ENCODE peak calls at places on chromosomes 4 and X, in four cellular contexts. U is GM12864, T is hypothalamus, M is GOT3. K is an unnamed sample.

GRCh38 chrX:142998447-142999208 is 27.1 kb upstream of the SPANXN4 start:
- DNase-seq in U (no peak), T (no peak), M (no peak), K (no peak)

GRCh38 chr4:128810871-128811570 is 1.5 kb downstream of the JADE1 start:
- DNase-seq in U (no peak), T (peak), M (peak), K (peak)

GRCh38 chrX:152895724-152896420 is 2.0 kb upstream of the ZNF185 start:
- DNase-seq in U (no peak), T (no peak), M (no peak), K (no peak)

GRCh38 chr4:29459926-29460325 is 1260.2 kb upstream of the PCDH7 start:
- DNase-seq in U (no peak), T (no peak), M (no peak), K (no peak)

GRCh38 chr4:93178279-93178678 is 650.3 kb upstream of the ATOH1 start:
- DNase-seq in U (no peak), T (no peak), M (no peak), K (no peak)

GRCh38 chr4:66404149-66404548 is 733.9 kb upstream of the EPHA5 start:
- DNase-seq in U (no peak), T (no peak), M (no peak), K (no peak)

GRCh38 chrX:2371026-2371778 is 129.6 kb downstream of the DHRSX start:
- DNase-seq in U (no peak), T (no peak), M (no peak), K (no peak)

GRCh38 chr4:98786866-98787265 is 128.5 kb upstream of the TSPAN5 start:
- DNase-seq in U (no peak), T (no peak), M (no peak), K (no peak)

GRCh38 chr4:99642725-99643489 is 14.7 kb downstream of the C4orf54 start:
- DNase-seq in U (no peak), T (no peak), M (peak), K (no peak)

GRCh38 chr4:41748788-41749445 is 392 bp upstream of the PHOX2B start:
- DNase-seq in U (no peak), T (no peak), M (no peak), K (no peak)

GRCh38 chrX:40843643-40844042 is 108.3 kb upstream of the MED14 start:
- DNase-seq in U (no peak), T (no peak), M (no peak), K (no peak)

GRCh38 chr4:3226467-3226866 is 22.5 kb upstream of the MSANTD1 start:
- DNase-seq in U (no peak), T (no peak), M (no peak), K (no peak)

K was measured in GM06990.